ENCODE peak calls at places on chromosomes 3 and 15, in six cellular contexts. One of them, this sample, is unnamed.

GRCh38 chr15:72285927-72286516 is 13.7 kb upstream of the PARP6 start:
- DNase-seq in cardiac muscle cell: peak
- DNase-seq in B cell: peak
- DNase-seq in fibroblast of the aortic adventitia: peak
- DNase-seq in astrocyte of the spinal cord: peak
- DNase-seq in fibroblast of mammary gland: no peak
- DNase-seq in this sample: no peak

GRCh38 chr3:65831733-65832425 is 206.8 kb downstream of the MAGI1 start:
- DNase-seq in cardiac muscle cell: peak
- DNase-seq in B cell: no peak
- DNase-seq in fibroblast of the aortic adventitia: peak
- DNase-seq in astrocyte of the spinal cord: no peak
- DNase-seq in fibroblast of mammary gland: peak
- DNase-seq in this sample: no peak

GRCh38 chr3:72155391-72156064 is 370.6 kb upstream of the PROK2 start:
- DNase-seq in cardiac muscle cell: peak
- DNase-seq in B cell: no peak
- DNase-seq in fibroblast of the aortic adventitia: peak
- DNase-seq in astrocyte of the spinal cord: peak
- DNase-seq in fibroblast of mammary gland: peak
- DNase-seq in this sample: no peak

GRCh38 chr15:48868549-48868948 is 9.4 kb upstream of the EID1 start:
- DNase-seq in cardiac muscle cell: peak
- DNase-seq in B cell: no peak
- DNase-seq in fibroblast of the aortic adventitia: peak
- DNase-seq in astrocyte of the spinal cord: peak
- DNase-seq in fibroblast of mammary gland: peak
- DNase-seq in this sample: no peak

GRCh38 chr3:8371085-8371551 is 130.5 kb upstream of the LMCD1 start:
- DNase-seq in cardiac muscle cell: peak
- DNase-seq in B cell: no peak
- DNase-seq in fibroblast of the aortic adventitia: peak
- DNase-seq in astrocyte of the spinal cord: peak
- DNase-seq in fibroblast of mammary gland: peak
- DNase-seq in this sample: no peak

GRCh38 chr15:98684441-98684840 is 36.1 kb downstream of the IGF1R start:
- DNase-seq in cardiac muscle cell: peak
- DNase-seq in B cell: no peak
- DNase-seq in fibroblast of the aortic adventitia: peak
- DNase-seq in astrocyte of the spinal cord: peak
- DNase-seq in fibroblast of mammary gland: peak
- DNase-seq in this sample: no peak

GRCh38 chr3:66537735-66538134 is 36.9 kb upstream of the LRIG1 start:
- DNase-seq in cardiac muscle cell: no peak
- DNase-seq in B cell: no peak
- DNase-seq in fibroblast of the aortic adventitia: no peak
- DNase-seq in astrocyte of the spinal cord: no peak
- DNase-seq in fibroblast of mammary gland: no peak
- DNase-seq in this sample: no peak

GRCh38 chr15:31300208-31300661 is 26.4 kb upstream of the KLF13 start:
- DNase-seq in cardiac muscle cell: no peak
- DNase-seq in B cell: no peak
- DNase-seq in fibroblast of the aortic adventitia: no peak
- DNase-seq in astrocyte of the spinal cord: no peak
- DNase-seq in fibroblast of mammary gland: no peak
- DNase-seq in this sample: no peak

GRCh38 chr3:138078096-138078495 is 37.3 kb downstream of the DZIP1L start:
- DNase-seq in cardiac muscle cell: peak
- DNase-seq in B cell: no peak
- DNase-seq in fibroblast of the aortic adventitia: no peak
- DNase-seq in astrocyte of the spinal cord: peak
- DNase-seq in fibroblast of mammary gland: peak
- DNase-seq in this sample: no peak

GRCh38 chr3:69385723-69386483 is at the start of gene FRMD4B:
- DNase-seq in cardiac muscle cell: peak
- DNase-seq in B cell: peak
- DNase-seq in fibroblast of the aortic adventitia: no peak
- DNase-seq in astrocyte of the spinal cord: peak
- DNase-seq in fibroblast of mammary gland: peak
- DNase-seq in this sample: peak

GRCh38 chr3:184362668-184363540 is 1.4 kb downstream of the POLR2H start:
- DNase-seq in cardiac muscle cell: peak
- DNase-seq in B cell: peak
- DNase-seq in fibroblast of the aortic adventitia: peak
- DNase-seq in astrocyte of the spinal cord: peak
- DNase-seq in fibroblast of mammary gland: peak
- DNase-seq in this sample: peak
- TF ChIP-seq CTCF in cardiac muscle cell: peak
- TF ChIP-seq CTCF in B cell: peak
- TF ChIP-seq CTCF in fibroblast of the aortic adventitia: peak
- TF ChIP-seq CTCF in astrocyte of the spinal cord: peak
- TF ChIP-seq CTCF in fibroblast of mammary gland: peak
- TF ChIP-seq CTCF in this sample: peak

DNA sequence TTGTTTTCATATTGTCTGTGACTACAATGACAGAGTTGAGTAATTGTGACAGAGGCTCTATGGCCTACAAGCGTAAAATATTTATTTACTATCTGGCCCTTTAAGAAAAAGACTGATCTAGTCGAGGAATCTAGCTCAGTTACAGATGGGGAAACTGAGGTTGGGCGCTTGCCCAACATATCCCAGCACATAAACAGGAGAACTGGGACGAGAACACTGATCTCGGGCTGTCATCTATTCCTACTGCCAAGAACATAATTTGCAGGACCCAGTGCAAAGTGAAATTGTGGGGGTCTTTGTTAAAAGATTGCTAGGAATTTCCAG is 1.9 kb downstream of the FES start:
- DNase-seq in cardiac muscle cell: no peak
- DNase-seq in B cell: no peak
- DNase-seq in fibroblast of the aortic adventitia: no peak
- DNase-seq in astrocyte of the spinal cord: no peak
- DNase-seq in fibroblast of mammary gland: no peak
- DNase-seq in this sample: no peak
- TF ChIP-seq CTCF in cardiac muscle cell: no peak
- TF ChIP-seq CTCF in B cell: peak
- TF ChIP-seq CTCF in fibroblast of the aortic adventitia: no peak
- TF ChIP-seq CTCF in astrocyte of the spinal cord: no peak
- TF ChIP-seq CTCF in fibroblast of mammary gland: no peak
- TF ChIP-seq CTCF in this sample: no peak

DNA sequence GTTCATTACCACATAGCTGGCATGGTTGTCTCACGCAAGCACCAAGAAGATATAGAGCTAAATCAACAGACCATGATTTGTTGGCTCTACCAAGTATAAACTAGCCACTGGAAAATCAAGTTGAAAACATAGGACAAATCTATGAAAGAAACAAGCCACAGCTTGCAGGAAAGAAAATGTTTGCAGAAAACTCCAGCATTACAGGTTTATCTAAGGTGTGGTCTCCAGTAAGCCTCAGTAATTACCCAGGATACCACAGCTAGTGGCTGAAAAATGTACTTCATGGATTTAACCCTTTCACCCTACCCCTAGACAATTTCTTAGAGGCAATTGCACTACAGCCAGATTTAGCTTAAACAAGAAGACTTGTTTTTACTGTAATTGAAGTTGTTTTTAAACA is 340.6 kb downstream of the SOX2 start:
- DNase-seq in cardiac muscle cell: no peak
- DNase-seq in B cell: no peak
- DNase-seq in fibroblast of the aortic adventitia: no peak
- DNase-seq in astrocyte of the spinal cord: no peak
- DNase-seq in fibroblast of mammary gland: no peak
- DNase-seq in this sample: no peak
- TF ChIP-seq CTCF in cardiac muscle cell: no peak
- TF ChIP-seq CTCF in B cell: no peak
- TF ChIP-seq CTCF in fibroblast of the aortic adventitia: no peak
- TF ChIP-seq CTCF in astrocyte of the spinal cord: no peak
- TF ChIP-seq CTCF in fibroblast of mammary gland: no peak
- TF ChIP-seq CTCF in this sample: no peak

GRCh38 chr3:123803521-123803920 is 80.6 kb downstream of the MYLK start:
- DNase-seq in cardiac muscle cell: no peak
- DNase-seq in B cell: no peak
- DNase-seq in fibroblast of the aortic adventitia: no peak
- DNase-seq in astrocyte of the spinal cord: no peak
- DNase-seq in fibroblast of mammary gland: no peak
- DNase-seq in this sample: no peak
- TF ChIP-seq CTCF in cardiac muscle cell: no peak
- TF ChIP-seq CTCF in B cell: no peak
- TF ChIP-seq CTCF in fibroblast of the aortic adventitia: no peak
- TF ChIP-seq CTCF in astrocyte of the spinal cord: no peak
- TF ChIP-seq CTCF in fibroblast of mammary gland: no peak
- TF ChIP-seq CTCF in this sample: no peak

GRCh38 chr15:67385971-67386370 is 131.4 kb downstream of the IQCH start:
- DNase-seq in cardiac muscle cell: no peak
- DNase-seq in B cell: no peak
- DNase-seq in fibroblast of the aortic adventitia: peak
- DNase-seq in astrocyte of the spinal cord: no peak
- DNase-seq in fibroblast of mammary gland: no peak
- DNase-seq in this sample: no peak
- TF ChIP-seq CTCF in cardiac muscle cell: peak
- TF ChIP-seq CTCF in B cell: no peak
- TF ChIP-seq CTCF in fibroblast of the aortic adventitia: no peak
- TF ChIP-seq CTCF in astrocyte of the spinal cord: peak
- TF ChIP-seq CTCF in fibroblast of mammary gland: peak
- TF ChIP-seq CTCF in this sample: no peak

GRCh38 chr3:33799202-33799551 is 747 bp downstream of the PDCD6IP start:
- DNase-seq in cardiac muscle cell: no peak
- DNase-seq in B cell: no peak
- DNase-seq in fibroblast of the aortic adventitia: no peak
- DNase-seq in astrocyte of the spinal cord: no peak
- DNase-seq in fibroblast of mammary gland: no peak
- DNase-seq in this sample: no peak

GRCh38 chr3:33798113-33798417 is 365 bp upstream of the PDCD6IP start:
- DNase-seq in cardiac muscle cell: no peak
- DNase-seq in B cell: no peak
- DNase-seq in fibroblast of the aortic adventitia: no peak
- DNase-seq in astrocyte of the spinal cord: no peak
- DNase-seq in fibroblast of mammary gland: no peak
- DNase-seq in this sample: no peak

GRCh38 chr3:33803252-33803651 is 4.8 kb downstream of the PDCD6IP start:
- DNase-seq in cardiac muscle cell: no peak
- DNase-seq in B cell: no peak
- DNase-seq in fibroblast of the aortic adventitia: no peak
- DNase-seq in astrocyte of the spinal cord: no peak
- DNase-seq in fibroblast of mammary gland: no peak
- DNase-seq in this sample: no peak

GRCh38 chr3:33796137-33796536 is 2.3 kb upstream of the PDCD6IP start:
- DNase-seq in cardiac muscle cell: no peak
- DNase-seq in B cell: no peak
- DNase-seq in fibroblast of the aortic adventitia: no peak
- DNase-seq in astrocyte of the spinal cord: no peak
- DNase-seq in fibroblast of mammary gland: no peak
- DNase-seq in this sample: no peak

GRCh38 chr3:33798418-33799201 is at the start of gene PDCD6IP:
- DNase-seq in cardiac muscle cell: peak
- DNase-seq in B cell: peak
- DNase-seq in fibroblast of the aortic adventitia: peak
- DNase-seq in astrocyte of the spinal cord: peak
- DNase-seq in fibroblast of mammary gland: peak
- DNase-seq in this sample: peak
- TF ChIP-seq CTCF in cardiac muscle cell: peak
- TF ChIP-seq CTCF in B cell: peak
- TF ChIP-seq CTCF in fibroblast of the aortic adventitia: peak
- TF ChIP-seq CTCF in astrocyte of the spinal cord: peak
- TF ChIP-seq CTCF in fibroblast of mammary gland: no peak
- TF ChIP-seq CTCF in this sample: no peak